ENCODE peak calls at places on chromosomes 1 and 21, in ten cellular contexts. N is AG10803, Y is AG09309, I is lower lobe of right lung, P is fibroblast of mammary gland, T is neural progenitor cell, V is adrenal gland, Q is keratinocyte, R is MM.1S, E is AG04450. C is an unnamed sample.
A peak's percentile ranks its signal among the peaks of the same experiment; 100 is the strongest.

GRCh38 chr1:206001476-206001888 is 1.7 kb downstream of the RAB7B start:
- DNase-seq in N (peak; percentile 92), Y (peak; percentile 88), I (no peak), P (peak; percentile 97), T (no peak), V (peak; percentile 64), Q (peak; percentile 79), R (no peak), E (peak; percentile 80), C (peak; percentile 82)

GRCh38 chr1:60848583-60849188 is 233.7 kb upstream of the NFIA start:
- DNase-seq in N (peak; percentile 64), Y (peak; percentile 23), I (no peak), P (peak; percentile 59), T (peak; percentile 58), V (no peak), Q (no peak), R (peak; percentile 54), E (no peak), C (peak; percentile 34)

GRCh38 chr1:155051777-155052398 is 772 bp downstream of the ADAM15 start:
- DNase-seq in N (peak; percentile 21), Y (no peak), I (peak; percentile 81), P (peak; percentile 18), T (peak; percentile 54), V (peak; percentile 69), Q (no peak), R (peak; percentile 48), E (no peak), C (no peak)

GRCh38 chr1:226108935-226109828 is 46.7 kb downstream of the H3-3A start:
- DNase-seq in N (peak; percentile 60), Y (no peak), I (no peak), P (peak; percentile 70), T (no peak), V (no peak), Q (no peak), R (no peak), E (no peak), C (no peak)

GRCh38 chr1:158516966-158517365 is 37.2 kb downstream of the OR6Y1 start:
- DNase-seq in N (no peak), Y (no peak), I (no peak), P (no peak), T (no peak), V (no peak), Q (no peak), R (no peak), E (no peak), C (no peak)

GRCh38 chr1:37673920-37674319 is 18.4 kb upstream of the CDCA8 start:
- DNase-seq in N (peak; percentile 20), Y (no peak), I (no peak), P (no peak), T (no peak), V (no peak), Q (no peak), R (no peak), E (no peak), C (no peak)

GRCh38 chr1:1889090-1889750 is 1.7 kb downstream of the GNB1 start:
- DNase-seq in N (peak; percentile 16), Y (no peak), I (no peak), P (no peak), T (peak; percentile 16), V (no peak), Q (no peak), R (no peak), E (no peak), C (no peak)

GRCh38 chr1:119220980-119221379 is 80.5 kb upstream of the WARS2 start:
- DNase-seq in N (peak; percentile 72), Y (peak; percentile 79), I (no peak), P (peak; percentile 83), T (no peak), V (no peak), Q (no peak), R (no peak), E (no peak), C (no peak)

GRCh38 chr1:95916616-95917015 is 682.6 kb downstream of the RWDD3 start:
- DNase-seq in N (peak; percentile 13), Y (no peak), I (no peak), P (peak; percentile 28), T (peak; percentile 40), V (no peak), Q (no peak), R (no peak), E (no peak), C (no peak)

GRCh38 chr1:174023438-174023837 is 1.3 kb upstream of the RC3H1 start:
- DNase-seq in N (peak; percentile 28), Y (no peak), I (no peak), P (no peak), T (peak; percentile 80), V (no peak), Q (no peak), R (no peak), E (no peak), C (no peak)

GRCh38 chr1:84698718-84699117 is 8.5 kb upstream of the SSX2IP start:
- DNase-seq in N (peak; percentile 84), Y (peak; percentile 75), I (no peak), P (peak; percentile 94), T (no peak), V (no peak), Q (peak; percentile 42), R (no peak), E (peak; percentile 59), C (peak; percentile 45)
- H3K4me3 ChIP-seq in N (no peak overlapping the region), Y (no peak overlapping the region), I (no peak overlapping the region), P (peak overlapping the region; percentile 37), T (no peak overlapping the region), V (no peak overlapping the region), Q (no peak overlapping the region), R (no peak overlapping the region), E (no peak overlapping the region), C (no peak overlapping the region)

GRCh38 chr21:39908265-39908923 is 41.2 kb downstream of the PCP4 start:
- DNase-seq in N (no peak), Y (no peak), I (no peak), P (no peak), T (peak; percentile 27), V (no peak), Q (no peak), R (no peak), E (no peak), C (no peak)

GRCh38 chr21:39915881-39916280 is 48.6 kb downstream of the PCP4 start:
- DNase-seq in N (no peak), Y (peak; percentile 0), I (no peak), P (no peak), T (no peak), V (no peak), Q (no peak), R (no peak), E (no peak), C (peak; percentile 15)

GRCh38 chr21:39913651-39914145 is 46.5 kb downstream of the PCP4 start:
- DNase-seq in N (no peak), Y (no peak), I (no peak), P (no peak), T (no peak), V (no peak), Q (no peak), R (no peak), E (no peak), C (no peak)

GRCh38 chr21:39911792-39912191 is 44.6 kb downstream of the PCP4 start:
- DNase-seq in N (no peak), Y (no peak), I (no peak), P (no peak), T (no peak), V (no peak), Q (no peak), R (no peak), E (no peak), C (no peak)

DNA sequence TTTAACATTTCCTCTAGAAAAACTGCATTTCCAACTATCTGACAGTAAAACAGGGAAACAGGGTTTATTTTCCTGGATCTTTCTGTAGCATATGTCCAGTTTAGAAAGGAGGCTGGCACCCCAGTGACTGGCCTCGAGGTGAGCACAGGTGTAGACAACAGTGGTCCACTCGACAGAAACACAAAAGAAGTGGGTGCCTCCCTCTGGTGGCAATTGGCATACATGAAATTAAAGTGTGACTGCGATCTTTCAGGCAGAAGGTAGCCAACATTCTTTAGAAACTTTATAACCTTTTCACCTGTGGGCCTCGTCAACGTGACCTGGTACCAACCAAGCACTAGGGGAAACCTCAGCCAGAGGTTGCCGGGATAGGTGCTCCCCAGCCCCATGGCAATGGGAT is 44.0 kb downstream of the PCP4 start:
- DNase-seq in N (no peak), Y (no peak), I (no peak), P (no peak), T (peak; percentile 19), V (no peak), Q (no peak), R (peak; percentile 61), E (no peak), C (no peak)
- TF ChIP-seq CTCF in N (no peak), Y (no peak), I (no peak), P (no peak), T (peak; percentile 39), V (no peak), Q (no peak), R (peak; percentile 68), E (no peak), C (peak; percentile 36)

DNA sequence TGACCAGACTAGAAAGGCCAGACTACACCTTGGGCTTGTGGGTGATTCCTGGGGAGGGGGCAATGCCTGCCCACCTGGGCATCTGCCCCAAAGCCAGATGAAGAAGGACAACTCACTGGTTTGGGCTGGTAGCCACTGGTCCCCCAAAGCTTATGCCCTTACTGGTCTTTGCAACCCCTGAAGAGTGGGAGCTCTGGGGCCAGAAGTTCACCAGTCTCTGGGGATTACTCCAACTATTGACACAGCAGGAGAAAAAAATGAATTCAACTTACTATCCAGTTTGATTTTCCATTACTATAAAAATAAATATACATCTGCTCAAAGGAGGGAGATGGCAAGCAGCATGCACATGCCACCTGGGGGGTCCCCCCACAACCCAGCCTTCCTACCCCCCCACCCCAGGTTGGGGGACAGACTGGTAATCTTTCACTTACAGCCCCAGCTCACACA is 2.6 kb downstream of the AHDC1 start:
- DNase-seq in N (no peak), Y (no peak), I (no peak), P (no peak), T (no peak), V (no peak), Q (no peak), R (no peak), E (no peak), C (no peak)
- H3K4me3 ChIP-seq in N (peak overlapping the region; percentile 97), Y (peak overlapping the region; percentile 80), I (peak overlapping the region; percentile 89), P (peak overlapping the region; percentile 89), T (peak overlapping the region; percentile 99), V (peak overlapping the region; percentile 95), Q (peak overlapping the region; percentile 94), R (no peak overlapping the region), E (peak overlapping the region; percentile 88), C (peak overlapping the region; percentile 87)

DNA sequence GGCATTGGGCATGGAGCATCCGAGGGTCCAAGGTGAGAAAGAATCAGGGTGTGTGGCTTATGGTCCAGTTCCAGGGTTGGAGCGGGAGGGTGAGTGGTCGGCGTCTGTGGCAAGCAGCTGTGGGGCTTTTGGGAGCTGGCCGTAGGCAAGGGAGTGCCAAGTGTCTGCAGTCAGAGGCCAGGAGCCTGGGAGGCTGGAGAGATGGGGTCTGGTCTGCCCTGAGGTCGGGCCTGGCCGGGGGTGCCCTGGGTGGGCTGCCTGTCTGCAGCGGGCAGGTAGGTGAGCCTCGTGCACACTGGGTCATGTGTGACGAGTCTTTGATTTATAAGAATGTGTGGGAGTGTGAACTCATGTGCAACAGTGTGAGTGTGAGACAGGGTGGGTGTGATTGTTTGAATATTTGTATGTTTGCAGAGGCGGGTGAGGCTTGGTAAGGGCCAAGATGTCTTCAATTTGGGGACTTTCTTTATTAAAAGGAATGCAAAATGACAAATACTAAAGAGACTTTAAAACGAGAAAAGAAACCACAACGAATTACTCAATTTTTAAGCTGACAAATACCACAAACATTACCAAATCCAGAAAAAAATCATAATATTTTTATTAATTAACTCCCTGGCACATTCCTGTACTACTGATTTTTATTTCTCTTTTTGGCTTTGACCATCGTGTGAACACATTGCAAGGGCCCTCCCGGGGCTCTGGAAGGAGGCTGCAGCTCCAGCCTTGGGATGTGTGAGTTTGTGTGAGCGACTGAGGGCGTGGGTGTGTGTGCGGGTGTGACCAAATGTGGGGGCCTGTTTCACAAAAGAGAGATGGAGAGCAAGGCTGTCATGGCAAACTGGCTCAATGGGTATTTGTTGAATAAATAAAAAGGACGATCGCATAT is 110.2 kb upstream of the WNT4 start:
- DNase-seq in N (peak; percentile 52), Y (no peak), I (no peak), P (no peak), T (no peak), V (no peak), Q (no peak), R (no peak), E (no peak), C (no peak)
- TF ChIP-seq CTCF in N (no peak), Y (no peak), I (no peak), P (no peak), T (no peak), V (no peak), Q (no peak), R (no peak), E (no peak), C (no peak)